ENCODE peak calls at places on chromosome 17, in eight cellular contexts. Q is DND-41; K is A673; Y is endodermal cell; R is psoas muscle; I is H1; C is lower lobe of right lung; J is naive thymus-derived CD4-positive, alpha-beta T cell. H is an unnamed sample. For H3K36me3, the result is how much of the 10 kb centered on the place peaks cover.

GRCh38 chr17:38550661-38551060 is 55.1 kb downstream of the SRCIN1 start:
- DNase-seq in Q (no peak), K (no peak), Y (no peak), R (no peak), I (no peak), C (no peak), J (no peak), H (no peak)

GRCh38 chr17:35069311-35069710 is 5.8 kb upstream of the RFFL start:
- DNase-seq in Q (no peak), K (no peak), Y (no peak), R (no peak), I (no peak), C (no peak), J (no peak), H (no peak)

GRCh38 chr17:64420143-64420670 is 28.7 kb upstream of the MILR1 start:
- DNase-seq in Q (peak), K (peak), Y (peak), R (no peak), I (no peak), C (no peak), J (peak), H (peak)

GRCh38 chr17:82317394-82318168 is at the start of gene CD7:
- DNase-seq in Q (peak), K (no peak), Y (no peak), R (no peak), I (no peak), C (no peak), J (peak), H (no peak)

GRCh38 chr17:40542562-40543411 is 22.5 kb downstream of the CCR7 start:
- DNase-seq in Q (no peak), K (no peak), Y (peak), R (peak), I (no peak), C (no peak), J (no peak), H (peak)

GRCh38 chr17:27256225-27257030 is 37.5 kb upstream of the WSB1 start:
- DNase-seq in Q (no peak), K (no peak), Y (no peak), R (no peak), I (no peak), C (no peak), J (no peak), H (no peak)

GRCh38 chr17:74712301-74712700 is 422 bp downstream of the CD300LF start:
- DNase-seq in Q (no peak), K (no peak), Y (no peak), R (no peak), I (no peak), C (no peak), J (no peak), H (no peak)

GRCh38 chr17:2977157-2977556 is 86.2 kb downstream of the OR1D5 start:
- DNase-seq in Q (no peak), K (no peak), Y (no peak), R (no peak), I (no peak), C (no peak), J (no peak), H (no peak)

GRCh38 chr17:50055055-50055425 is 870 bp upstream of the ITGA3 start:
- DNase-seq in Q (no peak), K (no peak), Y (peak), R (peak), I (no peak), C (peak), J (peak), H (peak)

GRCh38 chr17:49787932-49788442 is 494 bp upstream of the KAT7 start:
- DNase-seq in Q (peak), K (no peak), Y (peak), R (no peak), I (no peak), C (no peak), J (no peak), H (peak)

GRCh38 chr17:74148901-74149596 is 54.4 kb upstream of the RPL38 start:
- DNase-seq in Q (no peak), K (no peak), Y (no peak), R (no peak), I (no peak), C (no peak), J (no peak), H (no peak)

GRCh38 chr17:8376302-8377067 is at the start of gene KRABD2:
- DNase-seq in Q (peak), K (peak), Y (peak), R (peak), I (peak), C (peak), J (peak), H (peak)

GRCh38 chr17:37239690-37240344 is 136.0 kb upstream of the C17orf78 start:
- DNase-seq in Q (no peak), K (peak), Y (no peak), R (no peak), I (no peak), C (no peak), J (peak), H (peak)

GRCh38 chr17:37231882-37232281 is 143.9 kb upstream of the C17orf78 start:
- DNase-seq in Q (no peak), K (no peak), Y (no peak), R (no peak), I (no peak), C (no peak), J (no peak), H (no peak)

GRCh38 chr17:37230633-37231032 is 145.2 kb upstream of the C17orf78 start:
- DNase-seq in Q (no peak), K (no peak), Y (no peak), R (no peak), I (no peak), C (no peak), J (no peak), H (no peak)

GRCh38 chr17:37233001-37233400 is 142.8 kb upstream of the C17orf78 start:
- DNase-seq in Q (no peak), K (no peak), Y (no peak), R (no peak), I (no peak), C (no peak), J (no peak), H (no peak)

DNA sequence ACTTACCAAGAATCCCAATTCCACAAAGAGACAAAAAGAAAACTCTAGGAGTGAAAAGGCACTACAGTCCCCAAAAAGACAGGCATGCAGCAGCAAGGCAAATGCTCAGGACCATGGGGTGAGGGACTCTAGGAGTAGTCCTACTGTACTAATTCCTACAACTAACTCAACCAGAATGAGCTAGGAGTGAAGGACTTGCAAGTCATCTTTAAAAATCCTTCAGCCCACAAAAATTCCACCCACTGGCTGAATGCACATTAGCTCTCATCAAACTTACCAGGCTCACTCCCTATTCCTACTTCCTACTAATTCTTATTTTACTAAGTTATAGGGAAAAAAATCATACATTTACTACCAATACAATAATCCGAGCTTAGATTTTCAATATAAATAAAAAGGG is 141.7 kb upstream of the C17orf78 start:
- DNase-seq in Q (no peak), K (no peak), Y (no peak), R (no peak), I (no peak), C (no peak), J (no peak), H (no peak)
- H3K36me3 ChIP-seq in Q (half or more), K (under half), Y (half or more), R (under half), I (under half), C (half or more), J (under half), H (under half)

GRCh38 chr17:1573932-1574696 is 11.5 kb upstream of the PITPNA start:
- DNase-seq in Q (peak), K (peak), Y (peak), R (peak), I (no peak), C (peak), J (peak), H (peak)
- H3K4me3 ChIP-seq in Q (no peak), K (no peak), Y (no peak), R (no peak), I (no peak), C (no peak), J (no peak), H (no peak)

GRCh38 chr17:62051053-62051452 is 14.0 kb downstream of the MED13 start:
- DNase-seq in Q (no peak), K (no peak), Y (no peak), R (no peak), I (no peak), C (no peak), J (no peak), H (no peak)
- H3K36me3 ChIP-seq in Q (half or more), K (under half), Y (half or more), R (under half), I (under half), C (half or more), J (under half), H (under half)

GRCh38 chr17:58532555-58532951 is 18.1 kb upstream of the MTMR4 start:
- DNase-seq in Q (no peak), K (no peak), Y (no peak), R (no peak), I (no peak), C (no peak), J (no peak), H (peak)
- H3K4me3 ChIP-seq in Q (no peak), K (peak), Y (peak), R (peak), I (peak), C (peak), J (peak), H (peak)

GRCh38 chr17:57394375-57394774 is 138.1 kb downstream of the MSI2 start:
- DNase-seq in Q (no peak), K (no peak), Y (no peak), R (no peak), I (no peak), C (no peak), J (no peak), H (no peak)
- H3K36me3 ChIP-seq in Q (half or more), K (under half), Y (under half), R (under half), I (under half), C (under half), J (under half), H (under half)

H was measured in H7.